ENCODE peak calls at places on chromosomes 13 and 19, in four cellular contexts. R, U, E and I are unnamed samples.

GRCh38 chr19:518292-519231 is 11.3 kb downstream of the TPGS1 start:
- DNase-seq in R (no peak), U (peak; percentile 79), E (peak; percentile 60), I (no peak)

GRCh38 chr19:3097442-3097871 is 3.3 kb downstream of the GNA11 start:
- DNase-seq in R (no peak), U (no peak), E (no peak), I (no peak)

GRCh38 chr13:100392709-100393630 is 195.6 kb downstream of the GGACT start:
- DNase-seq in R (peak; percentile 91), U (no peak), E (peak; percentile 79), I (peak; percentile 94)

GRCh38 chr13:71880753-71881541 is 13.9 kb upstream of the DACH1 start:
- DNase-seq in R (no peak), U (no peak), E (no peak), I (no peak)

GRCh38 chr13:85140192-85140591 is 659.0 kb downstream of the SLITRK6 start:
- DNase-seq in R (no peak), U (no peak), E (no peak), I (no peak)

GRCh38 chr19:13619203-13619632 is 112.9 kb upstream of the CACNA1A start:
- DNase-seq in R (no peak), U (no peak), E (no peak), I (no peak)

GRCh38 chr19:5795382-5795919 is 4.5 kb upstream of the DUS3L start:
- DNase-seq in R (no peak), U (no peak), E (no peak), I (no peak)

GRCh38 chr19:55593096-55593772 is 6.1 kb downstream of the FIZ1 start:
- DNase-seq in R (no peak), U (no peak), E (no peak), I (no peak)

GRCh38 chr13:52159159-52159982 is at the start of gene NEK3:
- DNase-seq in R (peak; percentile 59), U (peak; percentile 78), E (peak; percentile 65), I (peak; percentile 75)

GRCh38 chr13:101416181-101417042 is at the start of gene NALCN:
- DNase-seq in R (no peak), U (peak; percentile 34), E (no peak), I (peak; percentile 24)

GRCh38 chr13:25067054-25067453 is 28.9 kb upstream of the PABPC3 start:
- DNase-seq in R (no peak), U (peak; percentile 35), E (no peak), I (no peak)

GRCh38 chr19:51125421-51126075 is 842 bp downstream of the SIGLEC9 start:
- DNase-seq in R (no peak), U (no peak), E (no peak), I (no peak)

GRCh38 chr13:36736119-36736726 is 62.4 kb downstream of the SERTM1 start:
- DNase-seq in R (peak; percentile 35), U (peak; percentile 24), E (peak; percentile 41), I (peak; percentile 50)

GRCh38 chr13:39306639-39307589 is 268.7 kb downstream of the NHLRC3 start:
- DNase-seq in R (no peak), U (no peak), E (no peak), I (no peak)

GRCh38 chr19:2077833-2078619 is 18.1 kb downstream of the MOB3A start:
- DNase-seq in R (no peak), U (no peak), E (no peak), I (no peak)

GRCh38 chr19:15251010-15251748 is 18.9 kb upstream of the EPHX3 start:
- DNase-seq in R (no peak), U (no peak), E (no peak), I (no peak)

GRCh38 chr13:74966814-74967213 is 515.2 kb downstream of the TBC1D4 start:
- DNase-seq in R (no peak), U (no peak), E (no peak), I (no peak)

GRCh38 chr19:48715681-48716171 is 3.8 kb downstream of the MAMSTR start:
- DNase-seq in R (no peak), U (no peak), E (no peak), I (no peak)

GRCh38 chr19:33438987-33439781 is 65.7 kb downstream of the CEBPG start:
- DNase-seq in R (no peak), U (no peak), E (peak; percentile 32), I (no peak)

GRCh38 chr13:30974350-30974749 is 41.9 kb downstream of the TEX26 start:
- DNase-seq in R (no peak), U (no peak), E (no peak), I (no peak)

GRCh38 chr13:22937241-22937640 is 243.5 kb upstream of the SGCG start:
- DNase-seq in R (no peak), U (no peak), E (no peak), I (no peak)

GRCh38 chr13:110130431-110130830 is 176.5 kb downstream of the COL4A1 start:
- DNase-seq in R (no peak), U (no peak), E (no peak), I (no peak)
- TF ChIP-seq ESRRA in R (no peak), U (no peak), E (no peak), I (no peak)

DNA sequence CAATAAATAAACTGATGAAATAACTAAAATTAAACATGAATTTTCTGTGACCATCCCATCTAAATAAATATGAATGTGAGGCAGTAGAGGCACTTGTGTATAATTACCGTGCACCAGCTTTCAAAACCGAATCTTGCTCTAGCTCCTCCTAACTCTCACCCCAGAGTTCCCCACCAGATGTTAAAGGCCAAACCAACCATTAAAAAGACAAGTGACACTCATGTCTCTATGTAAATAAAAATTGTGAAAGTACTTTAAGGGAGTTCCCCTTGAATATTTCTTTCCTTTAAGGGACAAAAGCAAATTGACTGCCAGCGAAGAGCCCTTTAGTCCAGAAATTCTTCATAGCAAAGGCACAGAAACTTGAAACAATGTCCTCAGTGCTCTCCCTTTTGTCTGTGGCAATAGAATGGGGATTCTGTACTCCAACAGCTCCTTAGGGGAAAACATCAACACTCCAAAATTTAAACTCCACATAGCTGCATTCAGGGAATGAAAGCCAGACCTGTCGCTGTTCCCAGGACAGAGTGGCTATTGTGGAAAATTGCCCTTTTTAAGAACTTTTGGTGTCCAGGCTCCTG is 101.7 kb upstream of the SOX21 start:
- DNase-seq in R (no peak), U (no peak), E (no peak), I (no peak)
- TF ChIP-seq ESRRA in R (no peak), U (no peak), E (no peak), I (no peak)

GRCh38 chr19:6817179-6817578 is 44.7 kb downstream of the VAV1 start:
- DNase-seq in R (no peak), U (no peak), E (no peak), I (no peak)

GRCh38 chr19:6819323-6819722 is 46.8 kb downstream of the VAV1 start:
- DNase-seq in R (no peak), U (no peak), E (no peak), I (no peak)

GRCh38 chr19:6822311-6822670 is 49.8 kb downstream of the VAV1 start:
- DNase-seq in R (no peak), U (no peak), E (no peak), I (no peak)

GRCh38 chr19:6821639-6822310 is 49.3 kb downstream of the VAV1 start:
- DNase-seq in R (no peak), U (no peak), E (no peak), I (no peak)

GRCh38 chr19:6820237-6820636 is 47.7 kb downstream of the VAV1 start:
- DNase-seq in R (no peak), U (no peak), E (no peak), I (no peak)
- TF ChIP-seq ESRRA in R (no peak), U (no peak), E (no peak), I (no peak)

GRCh38 chr19:38684078-38684861 is 36.8 kb downstream of the ACTN4 start:
- DNase-seq in R (no peak), U (no peak), E (peak; percentile 69), I (peak; percentile 100)
- TF ChIP-seq ESRRA in R (no peak), U (no peak), E (no peak), I (no peak)

DNA sequence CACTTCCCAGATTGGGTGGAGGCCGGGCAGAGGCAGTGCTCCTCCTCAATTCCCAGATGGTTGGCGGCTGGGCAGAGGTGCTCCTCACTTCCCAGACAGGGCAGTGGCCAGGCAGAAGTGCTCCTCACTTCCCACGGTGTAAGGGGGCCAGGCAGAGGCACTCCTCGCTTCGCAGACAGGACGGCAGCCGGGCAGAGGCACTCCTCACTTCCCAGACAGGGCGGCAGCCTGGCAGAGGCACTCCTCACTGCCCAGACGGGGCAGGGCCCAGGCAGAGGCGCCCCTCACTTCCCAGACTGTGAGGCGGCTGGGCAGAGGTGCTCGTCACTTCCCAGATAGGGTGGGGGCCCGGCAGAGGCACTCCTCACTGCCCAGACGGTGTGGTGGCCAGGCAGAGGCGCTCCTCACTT is 36.6 kb upstream of the SLAIN1 start:
- DNase-seq in R (no peak), U (no peak), E (no peak), I (no peak)
- TF ChIP-seq ESRRA in R (no peak), U (no peak), E (no peak), I (no peak)